ENCODE peak calls at places on chromosomes 6 and 20, in nine cellular contexts. H is HCT116; T is CD8-positive, alpha-beta memory T cell; A is endodermal cell; Y is pancreas; D is HL-60; Z is Caco-2; F is skeletal muscle cell; E is heart right ventricle. O is an unnamed sample.

GRCh38 chr6:44514576-44515193 is 127.2 kb downstream of the CDC5L start:
- DNase-seq in H (no peak), T (no peak), A (no peak), Y (no peak), D (no peak), Z (no peak), F (no peak), E (no peak), O (no peak)

GRCh38 chr6:158642097-158642601 is 2.4 kb downstream of the DYNLT1 start:
- DNase-seq in H (no peak), T (no peak), A (peak), Y (no peak), D (no peak), Z (no peak), F (peak), E (peak), O (peak)

GRCh38 chr20:43541214-43541613 is 17.6 kb upstream of the SGK2 start:
- DNase-seq in H (no peak), T (no peak), A (no peak), Y (no peak), D (no peak), Z (no peak), F (peak), E (no peak), O (no peak)

GRCh38 chr20:48971956-48972355 is 50.4 kb downstream of the ARFGEF2 start:
- DNase-seq in H (no peak), T (no peak), A (no peak), Y (no peak), D (no peak), Z (no peak), F (no peak), E (no peak), O (no peak)

GRCh38 chr6:29641430-29642213 is 8.6 kb upstream of the GABBR1 start:
- DNase-seq in H (no peak), T (no peak), A (no peak), Y (no peak), D (no peak), Z (no peak), F (no peak), E (no peak), O (no peak)

GRCh38 chr6:149636116-149636515 is 12.4 kb downstream of the KATNA1 start:
- DNase-seq in H (peak), T (no peak), A (no peak), Y (no peak), D (no peak), Z (no peak), F (no peak), E (no peak), O (peak)

GRCh38 chr20:37886851-37887297 is 16.1 kb upstream of the VSTM2L start:
- DNase-seq in H (no peak), T (no peak), A (no peak), Y (peak), D (peak), Z (no peak), F (no peak), E (peak), O (no peak)

GRCh38 chr20:59603727-59604608 is at the start of gene PHACTR3:
- DNase-seq in H (no peak), T (no peak), A (peak), Y (no peak), D (no peak), Z (no peak), F (no peak), E (no peak), O (no peak)

GRCh38 chr20:2224246-2224645 is 71.6 kb upstream of the TGM3 start:
- DNase-seq in H (no peak), T (no peak), A (no peak), Y (no peak), D (no peak), Z (no peak), F (no peak), E (no peak), O (no peak)

GRCh38 chr20:57808266-57808866 is 98.6 kb upstream of the PMEPA1 start:
- DNase-seq in H (no peak), T (no peak), A (no peak), Y (no peak), D (no peak), Z (no peak), F (no peak), E (no peak), O (no peak)

GRCh38 chr6:5962794-5963193 is 43.9 kb downstream of the NRN1 start:
- DNase-seq in H (no peak), T (no peak), A (peak), Y (no peak), D (no peak), Z (no peak), F (no peak), E (no peak), O (no peak)

GRCh38 chr6:16712250-16712930 is 48.9 kb downstream of the ATXN1 start:
- DNase-seq in H (no peak), T (no peak), A (no peak), Y (no peak), D (peak), Z (no peak), F (no peak), E (no peak), O (no peak)

GRCh38 chr6:170443151-170443662 is 109.9 kb downstream of the PSMB1 start:
- DNase-seq in H (no peak), T (no peak), A (peak), Y (no peak), D (no peak), Z (peak), F (no peak), E (peak), O (no peak)

GRCh38 chr20:33079267-33079666 is at the start of gene BPIFB4:
- DNase-seq in H (no peak), T (no peak), A (no peak), Y (no peak), D (peak), Z (no peak), F (peak), E (no peak), O (peak)

GRCh38 chr6:168098431-168098861 is 19.4 kb upstream of the FRMD1 start:
- DNase-seq in H (no peak), T (no peak), A (no peak), Y (no peak), D (no peak), Z (no peak), F (no peak), E (no peak), O (no peak)

GRCh38 chr6:134921980-134922313 is 28.0 kb downstream of the ALDH8A1 start:
- DNase-seq in H (no peak), T (no peak), A (no peak), Y (no peak), D (no peak), Z (no peak), F (no peak), E (no peak), O (no peak)

GRCh38 chr20:62300319-62300718 is 2.5 kb upstream of the ADRM1 start:
- DNase-seq in H (no peak), T (no peak), A (no peak), Y (no peak), D (no peak), Z (no peak), F (no peak), E (no peak), O (no peak)

GRCh38 chr6:78947529-78947928 is 80.2 kb downstream of the IRAK1BP1 start:
- DNase-seq in H (no peak), T (no peak), A (no peak), Y (no peak), D (no peak), Z (no peak), F (no peak), E (no peak), O (peak)

GRCh38 chr6:68575765-68576439 is 59.2 kb upstream of the ADGRB3 start:
- DNase-seq in H (no peak), T (no peak), A (peak), Y (peak), D (no peak), Z (peak), F (no peak), E (no peak), O (peak)

GRCh38 chr6:2843138-2843740 is 1.6 kb upstream of the SERPINB1 start:
- DNase-seq in H (no peak), T (no peak), A (no peak), Y (no peak), D (no peak), Z (no peak), F (no peak), E (no peak), O (no peak)

GRCh38 chr20:54037525-54037924 is 32.9 kb downstream of the BCAS1 start:
- DNase-seq in H (no peak), T (no peak), A (no peak), Y (no peak), D (no peak), Z (no peak), F (no peak), E (no peak), O (no peak)

GRCh38 chr20:19254086-19254821 is 41.8 kb downstream of the SLC24A3 start:
- DNase-seq in H (no peak), T (no peak), A (peak), Y (no peak), D (no peak), Z (no peak), F (peak), E (no peak), O (no peak)

GRCh38 chr6:127069659-127070279 is 48.7 kb upstream of the RSPO3 start:
- DNase-seq in H (peak), T (no peak), A (no peak), Y (no peak), D (no peak), Z (peak), F (no peak), E (no peak), O (peak)

GRCh38 chr6:155183095-155183494 is 80.7 kb upstream of the CLDN20 start:
- DNase-seq in H (no peak), T (no peak), A (no peak), Y (no peak), D (no peak), Z (no peak), F (no peak), E (no peak), O (no peak)

GRCh38 chr20:14445310-14445709 is 107.9 kb upstream of the FLRT3 start:
- DNase-seq in H (no peak), T (no peak), A (no peak), Y (no peak), D (no peak), Z (no peak), F (peak), E (no peak), O (peak)

GRCh38 chr6:39804666-39805065 is 12.5 kb downstream of the DAAM2 start:
- DNase-seq in H (no peak), T (no peak), A (no peak), Y (no peak), D (no peak), Z (no peak), F (no peak), E (no peak), O (peak)

GRCh38 chr6:9484091-9484490 is 930.8 kb downstream of the TFAP2A start:
- DNase-seq in H (no peak), T (no peak), A (no peak), Y (no peak), D (no peak), Z (no peak), F (no peak), E (no peak), O (peak)

GRCh38 chr20:62860924-62861691 is 514 bp downstream of the TCFL5 start:
- DNase-seq in H (no peak), T (peak), A (peak), Y (no peak), D (no peak), Z (peak), F (no peak), E (no peak), O (peak)

GRCh38 chr20:23249541-23249940 is 101.0 kb upstream of the NXT1 start:
- DNase-seq in H (no peak), T (no peak), A (peak), Y (no peak), D (no peak), Z (no peak), F (no peak), E (no peak), O (no peak)

GRCh38 chr20:25308671-25309394 is 60.9 kb downstream of the PYGB start:
- DNase-seq in H (peak), T (no peak), A (no peak), Y (no peak), D (no peak), Z (no peak), F (peak), E (no peak), O (peak)

GRCh38 chr6:73585566-73586415 is 65.0 kb upstream of the EEF1A1 start:
- DNase-seq in H (peak), T (peak), A (peak), Y (peak), D (peak), Z (peak), F (peak), E (peak), O (peak)

GRCh38 chr20:19889011-19889953 is 127.9 kb upstream of the NAA20 start:
- DNase-seq in H (no peak), T (no peak), A (no peak), Y (no peak), D (no peak), Z (no peak), F (peak), E (peak), O (peak)

GRCh38 chr6:11526156-11526505 is 11.4 kb upstream of the TMEM170B start:
- DNase-seq in H (no peak), T (no peak), A (no peak), Y (no peak), D (no peak), Z (no peak), F (no peak), E (no peak), O (no peak)

GRCh38 chr20:33370296-33370695 is 31.0 kb downstream of the CDK5RAP1 start:
- DNase-seq in H (no peak), T (peak), A (no peak), Y (no peak), D (no peak), Z (no peak), F (no peak), E (no peak), O (peak)

GRCh38 chr6:106027316-106027715 is 58.8 kb upstream of the PRDM1 start:
- DNase-seq in H (no peak), T (no peak), A (no peak), Y (no peak), D (no peak), Z (no peak), F (no peak), E (no peak), O (no peak)

GRCh38 chr20:16761305-16761829 is 13.2 kb downstream of the OTOR start:
- DNase-seq in H (peak), T (peak), A (peak), Y (peak), D (peak), Z (peak), F (peak), E (peak), O (peak)

GRCh38 chr6:121828567-121828966 is 393.1 kb downstream of the GJA1 start:
- DNase-seq in H (no peak), T (no peak), A (no peak), Y (no peak), D (no peak), Z (no peak), F (no peak), E (no peak), O (no peak)

GRCh38 chr6:13716225-13716954 is 4.8 kb upstream of the RANBP9 start:
- DNase-seq in H (no peak), T (no peak), A (no peak), Y (no peak), D (no peak), Z (no peak), F (no peak), E (no peak), O (no peak)

GRCh38 chr6:13716955-13717295 is 5.3 kb upstream of the RANBP9 start:
- DNase-seq in H (no peak), T (no peak), A (no peak), Y (no peak), D (no peak), Z (no peak), F (no peak), E (no peak), O (no peak)

GRCh38 chr6:13712485-13712990 is 903 bp upstream of the RANBP9 start:
- DNase-seq in H (no peak), T (no peak), A (no peak), Y (no peak), D (peak), Z (no peak), F (no peak), E (no peak), O (peak)

GRCh38 chr6:13717787-13718458 is 6.3 kb upstream of the RANBP9 start:
- DNase-seq in H (no peak), T (no peak), A (no peak), Y (no peak), D (no peak), Z (no peak), F (no peak), E (no peak), O (no peak)

DNA sequence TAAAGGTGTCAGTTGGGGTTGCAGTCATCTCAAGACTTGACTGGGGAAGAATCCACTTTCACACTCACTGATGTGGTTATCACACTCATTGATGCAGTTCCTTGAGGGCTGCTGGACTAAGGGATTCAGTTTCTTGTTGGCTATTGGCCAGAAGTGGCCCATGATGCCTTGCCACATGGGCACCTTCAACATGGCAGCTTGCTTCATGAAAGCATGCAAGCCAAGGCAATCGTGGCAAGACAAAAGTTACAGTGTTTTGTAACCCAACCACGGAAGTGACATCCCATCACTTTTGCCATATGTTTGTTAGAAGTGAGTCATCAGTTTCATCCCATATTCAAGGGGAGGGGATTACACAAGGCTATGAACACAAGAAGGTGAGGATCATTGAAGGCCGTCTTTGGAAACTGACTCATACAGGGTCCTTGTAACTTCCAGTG is 3.8 kb upstream of the RANBP9 start:
- DNase-seq in H (no peak), T (no peak), A (no peak), Y (no peak), D (peak), Z (no peak), F (no peak), E (no peak), O (no peak)
- H3K4me3 ChIP-seq in H (no peak), T (no peak), A (no peak), Y (no peak), D (no peak), Z (no peak), F (no peak), E (no peak), O (no peak)

GRCh38 chr6:571892-572291 is 85.0 kb downstream of the HUS1B start:
- DNase-seq in H (no peak), T (no peak), A (no peak), Y (no peak), D (no peak), Z (no peak), F (no peak), E (no peak), O (no peak)
- H3K4me3 ChIP-seq in H (no peak), T (no peak), A (no peak), Y (no peak), D (no peak), Z (no peak), F (no peak), E (no peak), O (no peak)

GRCh38 chr6:116763871-116764270 is 1.6 kb downstream of the FAM162B start:
- DNase-seq in H (no peak), T (no peak), A (no peak), Y (no peak), D (no peak), Z (no peak), F (no peak), E (no peak), O (no peak)

GRCh38 chr6:116766506-116767176 is 1.1 kb upstream of the FAM162B start:
- DNase-seq in H (no peak), T (no peak), A (no peak), Y (no peak), D (no peak), Z (no peak), F (no peak), E (no peak), O (no peak)

GRCh38 chr6:116763048-116763447 is 2.5 kb downstream of the FAM162B start:
- DNase-seq in H (no peak), T (no peak), A (no peak), Y (no peak), D (no peak), Z (no peak), F (no peak), E (no peak), O (no peak)

GRCh38 chr6:116764961-116765841 is at the start of gene FAM162B:
- DNase-seq in H (no peak), T (no peak), A (peak), Y (peak), D (no peak), Z (no peak), F (no peak), E (peak), O (peak)

GRCh38 chr6:116764557-116764960 is 960 bp downstream of the FAM162B start:
- DNase-seq in H (no peak), T (no peak), A (peak), Y (no peak), D (no peak), Z (no peak), F (no peak), E (no peak), O (no peak)
- H3K4me3 ChIP-seq in H (no peak), T (no peak), A (peak), Y (peak), D (no peak), Z (no peak), F (peak), E (peak), O (peak)

GRCh38 chr6:160454303-160454702 is 106.1 kb downstream of the SLC22A3 start:
- DNase-seq in H (no peak), T (no peak), A (no peak), Y (no peak), D (no peak), Z (no peak), F (no peak), E (no peak), O (no peak)

GRCh38 chr6:160457843-160458242 is 109.7 kb downstream of the SLC22A3 start:
- DNase-seq in H (no peak), T (no peak), A (no peak), Y (no peak), D (peak), Z (no peak), F (no peak), E (no peak), O (no peak)

GRCh38 chr6:160450849-160451248 is 102.7 kb downstream of the SLC22A3 start:
- DNase-seq in H (no peak), T (no peak), A (no peak), Y (no peak), D (no peak), Z (no peak), F (no peak), E (no peak), O (no peak)

GRCh38 chr6:160456214-160456546 is 108.0 kb downstream of the SLC22A3 start:
- DNase-seq in H (no peak), T (no peak), A (no peak), Y (no peak), D (no peak), Z (no peak), F (no peak), E (no peak), O (no peak)

GRCh38 chr6:160455484-160456213 is 107.5 kb downstream of the SLC22A3 start:
- DNase-seq in H (peak), T (peak), A (peak), Y (peak), D (peak), Z (peak), F (peak), E (peak), O (peak)
- H3K4me3 ChIP-seq in H (no peak), T (no peak), A (no peak), Y (no peak), D (no peak), Z (no peak), F (peak), E (peak), O (peak)

O was measured in fibroblast of lung.